ENCODE peak calls at places on chromosome 2, in six cellular contexts. One of them, this sample, is unnamed.

GRCh38 chr2:23599691-23600090 is 214.7 kb downstream of the KLHL29 start:
- DNase-seq in GM06990: no peak
- DNase-seq in NCI-H1417: peak
- DNase-seq in foreskin fibroblast: no peak
- DNase-seq in stimulated activated CD4-positive, alpha-beta T cell treated with anti-CD3 and anti-CD28 coated beads, Interleukin-2, amount 100 ng/mL, for 48 hours: no peak
- DNase-seq in activated gamma-delta T cell treated with anti-CD3 and anti-CD28 coated beads, Interleukin-2, amount 50 U/mL, for 16 hours: no peak
- DNase-seq in this sample: no peak

GRCh38 chr2:38394903-38395341 is 17.8 kb upstream of the ATL2 start:
- DNase-seq in GM06990: no peak
- DNase-seq in NCI-H1417: no peak
- DNase-seq in foreskin fibroblast: peak
- DNase-seq in stimulated activated CD4-positive, alpha-beta T cell treated with anti-CD3 and anti-CD28 coated beads, Interleukin-2, amount 100 ng/mL, for 48 hours: no peak
- DNase-seq in activated gamma-delta T cell treated with anti-CD3 and anti-CD28 coated beads, Interleukin-2, amount 50 U/mL, for 16 hours: no peak
- DNase-seq in this sample: no peak

GRCh38 chr2:109225170-109225775 is 96.3 kb downstream of the SH3RF3 start:
- DNase-seq in GM06990: no peak
- DNase-seq in NCI-H1417: no peak
- DNase-seq in foreskin fibroblast: no peak
- DNase-seq in stimulated activated CD4-positive, alpha-beta T cell treated with anti-CD3 and anti-CD28 coated beads, Interleukin-2, amount 100 ng/mL, for 48 hours: no peak
- DNase-seq in activated gamma-delta T cell treated with anti-CD3 and anti-CD28 coated beads, Interleukin-2, amount 50 U/mL, for 16 hours: no peak
- DNase-seq in this sample: no peak

GRCh38 chr2:237536617-237537016 is 29.8 kb upstream of the PRLH start:
- DNase-seq in GM06990: no peak
- DNase-seq in NCI-H1417: no peak
- DNase-seq in foreskin fibroblast: no peak
- DNase-seq in stimulated activated CD4-positive, alpha-beta T cell treated with anti-CD3 and anti-CD28 coated beads, Interleukin-2, amount 100 ng/mL, for 48 hours: no peak
- DNase-seq in activated gamma-delta T cell treated with anti-CD3 and anti-CD28 coated beads, Interleukin-2, amount 50 U/mL, for 16 hours: no peak
- DNase-seq in this sample: no peak

GRCh38 chr2:120552800-120553471 is 182.7 kb upstream of the GLI2 start:
- DNase-seq in GM06990: no peak
- DNase-seq in NCI-H1417: no peak
- DNase-seq in foreskin fibroblast: peak
- DNase-seq in stimulated activated CD4-positive, alpha-beta T cell treated with anti-CD3 and anti-CD28 coated beads, Interleukin-2, amount 100 ng/mL, for 48 hours: peak
- DNase-seq in activated gamma-delta T cell treated with anti-CD3 and anti-CD28 coated beads, Interleukin-2, amount 50 U/mL, for 16 hours: no peak
- DNase-seq in this sample: peak

GRCh38 chr2:26801796-26802195 is 15.9 kb downstream of the CENPA start:
- DNase-seq in GM06990: no peak
- DNase-seq in NCI-H1417: no peak
- DNase-seq in foreskin fibroblast: no peak
- DNase-seq in stimulated activated CD4-positive, alpha-beta T cell treated with anti-CD3 and anti-CD28 coated beads, Interleukin-2, amount 100 ng/mL, for 48 hours: no peak
- DNase-seq in activated gamma-delta T cell treated with anti-CD3 and anti-CD28 coated beads, Interleukin-2, amount 50 U/mL, for 16 hours: no peak
- DNase-seq in this sample: no peak

GRCh38 chr2:241902357-241902991 is 32.9 kb downstream of the RTP5 start:
- DNase-seq in GM06990: no peak
- DNase-seq in NCI-H1417: no peak
- DNase-seq in foreskin fibroblast: no peak
- DNase-seq in stimulated activated CD4-positive, alpha-beta T cell treated with anti-CD3 and anti-CD28 coated beads, Interleukin-2, amount 100 ng/mL, for 48 hours: no peak
- DNase-seq in activated gamma-delta T cell treated with anti-CD3 and anti-CD28 coated beads, Interleukin-2, amount 50 U/mL, for 16 hours: no peak
- DNase-seq in this sample: no peak

GRCh38 chr2:220434365-220434764 is 806.9 kb downstream of the SLC4A3 start:
- DNase-seq in GM06990: no peak
- DNase-seq in NCI-H1417: no peak
- DNase-seq in foreskin fibroblast: peak
- DNase-seq in stimulated activated CD4-positive, alpha-beta T cell treated with anti-CD3 and anti-CD28 coated beads, Interleukin-2, amount 100 ng/mL, for 48 hours: no peak
- DNase-seq in activated gamma-delta T cell treated with anti-CD3 and anti-CD28 coated beads, Interleukin-2, amount 50 U/mL, for 16 hours: no peak
- DNase-seq in this sample: no peak

GRCh38 chr2:9975805-9976447 is 24.4 kb downstream of the GRHL1 start:
- DNase-seq in GM06990: no peak
- DNase-seq in NCI-H1417: no peak
- DNase-seq in foreskin fibroblast: peak
- DNase-seq in stimulated activated CD4-positive, alpha-beta T cell treated with anti-CD3 and anti-CD28 coated beads, Interleukin-2, amount 100 ng/mL, for 48 hours: peak
- DNase-seq in activated gamma-delta T cell treated with anti-CD3 and anti-CD28 coated beads, Interleukin-2, amount 50 U/mL, for 16 hours: no peak
- DNase-seq in this sample: peak

GRCh38 chr2:47311764-47312503 is 91.0 kb upstream of the MSH2 start:
- DNase-seq in GM06990: no peak
- DNase-seq in NCI-H1417: no peak
- DNase-seq in foreskin fibroblast: no peak
- DNase-seq in stimulated activated CD4-positive, alpha-beta T cell treated with anti-CD3 and anti-CD28 coated beads, Interleukin-2, amount 100 ng/mL, for 48 hours: no peak
- DNase-seq in activated gamma-delta T cell treated with anti-CD3 and anti-CD28 coated beads, Interleukin-2, amount 50 U/mL, for 16 hours: no peak
- DNase-seq in this sample: no peak

GRCh38 chr2:52264488-52264887 is 1232.6 kb upstream of the NRXN1 start:
- DNase-seq in GM06990: no peak
- DNase-seq in NCI-H1417: no peak
- DNase-seq in foreskin fibroblast: peak
- DNase-seq in stimulated activated CD4-positive, alpha-beta T cell treated with anti-CD3 and anti-CD28 coated beads, Interleukin-2, amount 100 ng/mL, for 48 hours: no peak
- DNase-seq in activated gamma-delta T cell treated with anti-CD3 and anti-CD28 coated beads, Interleukin-2, amount 50 U/mL, for 16 hours: no peak
- DNase-seq in this sample: no peak

GRCh38 chr2:36270758-36271157 is 84.8 kb upstream of the CRIM1 start:
- DNase-seq in GM06990: no peak
- DNase-seq in NCI-H1417: no peak
- DNase-seq in foreskin fibroblast: no peak
- DNase-seq in stimulated activated CD4-positive, alpha-beta T cell treated with anti-CD3 and anti-CD28 coated beads, Interleukin-2, amount 100 ng/mL, for 48 hours: no peak
- DNase-seq in activated gamma-delta T cell treated with anti-CD3 and anti-CD28 coated beads, Interleukin-2, amount 50 U/mL, for 16 hours: no peak
- DNase-seq in this sample: no peak

This sample was measured in Calu3.